ENCODE peak calls at places on chromosomes 16 and 17, in four cellular contexts. U, M, L and J are unnamed samples.

GRCh38 chr17:78883090-78883532 is 19.9 kb downstream of the CEP295NL start:
- DNase-seq in U (peak; percentile 75), M (no peak), L (peak; percentile 76), J (peak; percentile 92)

GRCh38 chr17:1082579-1082978 is 85.7 kb downstream of the TIMM22 start:
- DNase-seq in U (peak; percentile 78), M (peak; percentile 50), L (no peak), J (no peak)

GRCh38 chr17:69967910-69968411 is 107.1 kb upstream of the KCNJ16 start:
- DNase-seq in U (peak; percentile 98), M (no peak), L (no peak), J (no peak)

GRCh38 chr17:673200-673681 is 41.4 kb downstream of the VPS53 start:
- DNase-seq in U (peak; percentile 78), M (no peak), L (no peak), J (no peak)

GRCh38 chr17:72804949-72805348 is 287.5 kb downstream of the SLC39A11 start:
- DNase-seq in U (peak; percentile 55), M (no peak), L (no peak), J (no peak)

GRCh38 chr17:11598274-11599221 is at the start of gene DNAH9:
- DNase-seq in U (no peak), M (peak; percentile 100), L (peak; percentile 95), J (no peak)

GRCh38 chr16:85126383-85126730 is 14.1 kb upstream of the CIBAR2 start:
- DNase-seq in U (no peak), M (peak; percentile 63), L (no peak), J (no peak)

GRCh38 chr17:72732893-72733618 is 359.4 kb downstream of the SLC39A11 start:
- DNase-seq in U (no peak), M (no peak), L (no peak), J (no peak)

GRCh38 chr16:70576431-70577255 is 53.0 kb downstream of the SF3B3 start:
- DNase-seq in U (peak; percentile 86), M (no peak), L (no peak), J (peak; percentile 55)

GRCh38 chr16:76910931-76911330 is 280.1 kb upstream of the MON1B start:
- DNase-seq in U (peak; percentile 60), M (no peak), L (no peak), J (no peak)

GRCh38 chr17:14302421-14303099 is 1.7 kb downstream of the HS3ST3B1 start:
- DNase-seq in U (peak; percentile 86), M (peak; percentile 90), L (peak; percentile 56), J (no peak)

GRCh38 chr17:76104896-76105231 is 1.3 kb upstream of the EXOC7 start:
- DNase-seq in U (no peak), M (no peak), L (no peak), J (no peak)

GRCh38 chr16:78130950-78131349 is 31.5 kb downstream of the WWOX start:
- DNase-seq in U (no peak), M (no peak), L (no peak), J (no peak)

GRCh38 chr16:23595246-23595950 is 718 bp downstream of the NDUFAB1 start:
- DNase-seq in U (no peak), M (peak; percentile 6), L (no peak), J (no peak)

GRCh38 chr17:2084766-2085647 is 30.1 kb downstream of the HIC1 start:
- DNase-seq in U (peak; percentile 86), M (peak; percentile 22), L (peak; percentile 86), J (no peak)

GRCh38 chr16:68992521-68992920 is 112.9 kb upstream of the HAS3 start:
- DNase-seq in U (peak; percentile 86), M (no peak), L (no peak), J (no peak)

GRCh38 chr17:64128787-64129514 is 993 bp downstream of the ERN1 start:
- DNase-seq in U (no peak), M (peak; percentile 69), L (peak; percentile 35), J (peak; percentile 54)

GRCh38 chr17:38339891-38340290 is 3.9 kb downstream of the GPR179 start:
- DNase-seq in U (peak; percentile 39), M (no peak), L (no peak), J (no peak)

GRCh38 chr16:1614226-1615102 is 2.3 kb downstream of the CRAMP1 start:
- DNase-seq in U (peak; percentile 30), M (peak; percentile 34), L (no peak), J (peak; percentile 77)

GRCh38 chr16:1331712-1332617 is 1.5 kb upstream of the BAIAP3 start:
- DNase-seq in U (peak; percentile 30), M (peak; percentile 84), L (peak; percentile 24), J (peak; percentile 96)

GRCh38 chr17:40355123-40355803 is 9.3 kb downstream of the GJD3 start:
- DNase-seq in U (peak; percentile 43), M (peak; percentile 81), L (peak; percentile 85), J (peak; percentile 86)

GRCh38 chr17:77959926-77960521 is 1.5 kb downstream of the TNRC6C start:
- DNase-seq in U (peak; percentile 60), M (no peak), L (no peak), J (no peak)

GRCh38 chr16:3023415-3023668 is 400 bp downstream of the HCFC1R1 start:
- DNase-seq in U (peak; percentile 66), M (peak; percentile 76), L (no peak), J (peak; percentile 64)

GRCh38 chr16:15054357-15055140 is 1.3 kb downstream of the NTAN1 start:
- DNase-seq in U (no peak), M (no peak), L (no peak), J (no peak)

GRCh38 chr17:55903028-55903690 is 152.3 kb downstream of the PCTP start:
- DNase-seq in U (no peak), M (peak; percentile 26), L (no peak), J (no peak)

GRCh38 chr17:74752822-74753401 is 4.5 kb downstream of the NHERF1 start:
- DNase-seq in U (no peak), M (no peak), L (no peak), J (no peak)

GRCh38 chr16:28279006-28279405 is 13.3 kb upstream of the SBK1 start:
- DNase-seq in U (no peak), M (no peak), L (no peak), J (no peak)

GRCh38 chr16:50613281-50613991 is 65.2 kb downstream of the NKD1 start:
- DNase-seq in U (no peak), M (no peak), L (no peak), J (no peak)

GRCh38 chr17:43578699-43579569 is 32.8 kb upstream of the ETV4 start:
- DNase-seq in U (peak; percentile 85), M (peak; percentile 17), L (no peak), J (no peak)

GRCh38 chr17:44355310-44355640 is 8.4 kb downstream of the FAM171A2 start:
- DNase-seq in U (no peak), M (no peak), L (no peak), J (no peak)

GRCh38 chr17:31492880-31493655 is 101.6 kb downstream of the RAB11FIP4 start:
- DNase-seq in U (no peak), M (peak; percentile 46), L (peak; percentile 38), J (no peak)

GRCh38 chr17:81231121-81231645 is 7.7 kb downstream of the TEPSIN start:
- DNase-seq in U (no peak), M (no peak), L (no peak), J (no peak)

GRCh38 chr17:74042241-74042640 is 161.2 kb upstream of the RPL38 start:
- DNase-seq in U (no peak), M (no peak), L (no peak), J (no peak)

DNA sequence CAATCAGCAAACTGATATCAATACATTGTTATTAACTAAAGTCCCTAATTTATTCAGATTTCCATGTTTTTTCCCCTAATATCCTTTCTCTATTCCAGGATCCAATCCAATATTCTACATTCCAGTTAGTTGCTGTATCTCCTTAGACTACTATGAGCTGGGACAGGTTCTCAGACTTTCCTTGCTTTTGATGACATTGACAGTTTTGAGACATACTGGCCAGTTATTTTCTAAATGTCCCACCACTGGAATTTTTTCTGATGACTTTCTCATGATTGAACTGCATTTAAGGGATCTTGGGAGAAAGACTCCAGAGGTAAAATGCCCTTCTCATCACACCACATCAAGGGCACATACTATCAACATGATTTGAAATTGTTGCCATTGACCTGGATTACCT is 177.1 kb upstream of the MAF start:
- DNase-seq in U (no peak), M (no peak), L (no peak), J (no peak)
- TF ChIP-seq POLR2A in U (no peak), M (no peak), L (no peak), J (no peak)

DNA sequence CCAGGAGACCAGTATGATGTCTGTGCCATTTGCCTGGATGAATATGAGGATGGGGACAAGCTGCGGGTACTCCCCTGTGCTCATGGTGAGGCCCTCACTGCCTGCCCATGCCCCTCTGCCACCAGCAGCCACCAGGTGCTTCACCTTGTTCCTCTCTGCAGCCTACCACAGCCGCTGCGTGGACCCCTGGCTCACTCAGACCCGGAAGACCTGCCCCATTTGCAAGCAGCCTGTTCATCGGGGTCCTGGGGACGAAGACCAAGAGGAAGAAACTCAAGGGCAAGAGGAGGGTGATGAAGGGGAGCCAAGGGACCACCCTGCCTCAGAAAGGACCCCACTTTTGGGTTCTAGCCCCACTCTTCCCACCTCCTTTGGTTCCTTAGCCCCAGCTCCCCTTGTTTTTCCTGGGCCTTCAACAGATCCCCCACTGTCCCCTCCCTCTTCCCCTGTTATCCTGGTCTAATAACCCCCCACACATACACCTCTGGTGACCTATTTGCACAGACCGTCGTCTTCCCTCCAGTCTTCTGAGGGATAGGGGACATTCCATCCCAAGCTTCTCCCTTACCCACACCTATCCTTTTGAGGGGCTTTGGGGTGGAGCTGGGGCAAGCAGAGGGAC is 3.7 kb downstream of the PFN1 start:
- DNase-seq in U (no peak), M (no peak), L (no peak), J (no peak)
- TF ChIP-seq POLR2A in U (peak; percentile 30), M (no peak), L (no peak), J (no peak)

GRCh38 chr17:15414502-15415348 is 52.7 kb downstream of the CDRT4 start:
- DNase-seq in U (no peak), M (no peak), L (no peak), J (no peak)
- TF ChIP-seq POLR2A in U (no peak), M (no peak), L (peak; percentile 16), J (no peak)

GRCh38 chr17:68290955-68291835 is at the start of the genes ARSG and SLC16A6:
- DNase-seq in U (peak; percentile 48), M (peak; percentile 43), L (no peak), J (peak; percentile 86)

GRCh38 chr17:68293490-68294195 is 2.3 kb downstream of the ARSG start:
- DNase-seq in U (no peak), M (no peak), L (no peak), J (no peak)

GRCh38 chr17:68292689-68293040 is 1.4 kb downstream of the ARSG start:
- DNase-seq in U (no peak), M (no peak), L (no peak), J (no peak)

GRCh38 chr17:68290268-68290954 is 516 bp downstream of the SLC16A6 start:
- DNase-seq in U (no peak), M (peak; percentile 23), L (no peak), J (no peak)

DNA sequence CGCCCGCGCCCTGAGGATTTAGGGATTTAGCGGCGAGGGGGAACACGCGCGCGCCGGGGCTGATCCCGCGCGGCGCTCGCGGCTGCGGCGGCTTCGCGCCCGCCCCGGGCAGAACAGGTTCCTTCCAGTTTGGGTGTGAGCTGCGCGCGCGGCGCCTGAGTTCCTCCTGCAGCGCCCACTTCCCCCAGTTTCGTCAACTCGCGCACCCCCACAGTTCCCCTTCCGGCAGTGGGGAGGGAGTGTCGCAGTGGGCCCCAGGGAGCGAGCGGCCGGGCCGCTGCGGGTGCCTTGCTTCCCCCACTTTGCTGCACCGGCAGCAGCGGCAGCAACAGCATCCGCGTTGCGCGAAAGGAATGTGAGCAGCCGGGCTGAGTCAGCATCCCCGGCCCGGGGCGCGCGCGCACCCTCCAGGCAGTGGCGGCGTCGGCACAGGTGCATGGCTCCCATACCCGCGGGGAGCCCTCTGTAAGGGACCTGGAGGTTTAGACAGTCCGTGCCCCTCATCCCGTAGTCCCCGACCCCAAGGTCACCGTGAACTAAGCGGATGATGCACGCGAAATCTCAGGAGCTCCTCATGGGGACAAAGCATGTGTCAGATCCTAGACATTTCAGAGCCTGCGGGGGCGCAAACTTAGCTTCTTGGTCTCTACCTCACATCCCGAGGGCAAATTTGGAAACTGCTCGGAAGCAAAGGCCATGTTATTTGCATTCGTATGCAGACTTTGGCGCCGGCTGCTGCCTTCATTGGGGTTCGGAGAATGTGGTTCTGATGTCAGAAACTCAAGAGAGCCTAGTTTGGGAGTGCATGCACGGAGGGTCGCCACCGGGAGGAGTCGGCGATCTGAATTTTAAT is 767 bp downstream of the ARSG start:
- DNase-seq in U (peak; percentile 68), M (peak; percentile 69), L (peak; percentile 62), J (peak; percentile 95)
- TF ChIP-seq POLR2A in U (peak; percentile 30), M (peak; percentile 42), L (peak; percentile 21), J (peak; percentile 7)